ENCODE peak calls at places on chromosomes 2 and 18, in six cellular contexts. V is neuronal stem cell, O is IMR-90, T is trophoblast cell, E is H9, N is H1. R is an unnamed sample.

GRCh38 chr2:102337481-102338386 is 17.9 kb upstream of the IL18R1 start:
- DNase-seq in V (no peak), O (no peak), T (no peak), E (no peak), N (no peak), R (peak)

GRCh38 chr18:21672868-21673267 is 31.7 kb downstream of the ABHD3 start:
- DNase-seq in V (no peak), O (peak), T (peak), E (no peak), N (no peak), R (no peak)

GRCh38 chr2:174970092-174970491 is 35.1 kb downstream of the CHN1 start:
- DNase-seq in V (no peak), O (peak), T (peak), E (no peak), N (no peak), R (peak)

GRCh38 chr2:96888082-96889011 is 18.5 kb upstream of the SEMA4C start:
- DNase-seq in V (no peak), O (no peak), T (peak), E (no peak), N (no peak), R (no peak)

GRCh38 chr2:27832396-27832795 is 57.8 kb downstream of the RBKS start:
- DNase-seq in V (no peak), O (peak), T (no peak), E (no peak), N (no peak), R (peak)

GRCh38 chr2:233410191-233410760 is 56.0 kb downstream of the DGKD start:
- DNase-seq in V (no peak), O (no peak), T (no peak), E (no peak), N (no peak), R (no peak)

GRCh38 chr2:166593403-166593802 is 99.4 kb upstream of the SCN7A start:
- DNase-seq in V (no peak), O (peak), T (peak), E (no peak), N (no peak), R (peak)

GRCh38 chr2:191369034-191369433 is 123.8 kb downstream of the MYO1B start:
- DNase-seq in V (no peak), O (no peak), T (no peak), E (no peak), N (no peak), R (no peak)

GRCh38 chr2:64568836-64569235 is 44.7 kb downstream of the AFTPH start:
- DNase-seq in V (no peak), O (peak), T (peak), E (no peak), N (no peak), R (no peak)

GRCh38 chr2:188784269-188784762 is 189.9 kb upstream of the COL3A1 start:
- DNase-seq in V (no peak), O (no peak), T (no peak), E (no peak), N (no peak), R (no peak)

GRCh38 chr18:64171576-64171975 is 22.7 kb upstream of the LINC00305 start:
- DNase-seq in V (no peak), O (no peak), T (no peak), E (no peak), N (no peak), R (no peak)

GRCh38 chr2:181715033-181715630 is 34.8 kb upstream of the NEUROD1 start:
- DNase-seq in V (peak), O (peak), T (peak), E (peak), N (no peak), R (peak)

GRCh38 chr2:106189764-106190468 is 4.2 kb downstream of the UXS1 start:
- DNase-seq in V (no peak), O (peak), T (peak), E (no peak), N (no peak), R (peak)
- H4K91ac ChIP-seq in V (no peak), O (no peak), T (no peak), E (no peak), N (no peak), R (no peak)

DNA sequence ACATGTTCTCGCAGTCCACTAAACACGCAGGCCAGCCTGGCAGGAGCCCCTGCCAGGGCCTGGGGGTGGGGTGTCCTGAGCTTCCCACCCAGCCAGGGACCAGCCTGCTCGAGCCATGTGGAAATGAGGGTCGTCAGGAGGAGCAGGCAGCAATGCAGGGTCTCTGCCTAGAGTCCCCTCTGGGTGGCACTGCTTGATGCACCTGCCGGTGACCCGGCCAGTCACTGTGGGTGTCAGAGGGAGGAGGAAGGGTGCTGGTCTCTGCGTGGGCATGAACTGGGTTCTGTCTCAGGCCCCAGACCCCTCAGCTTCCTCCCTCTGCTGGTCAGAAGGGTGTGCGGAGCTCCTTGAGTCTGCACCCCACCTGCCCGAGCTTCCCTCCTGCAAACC is 166.4 kb downstream of the INHBB start:
- DNase-seq in V (no peak), O (no peak), T (no peak), E (no peak), N (no peak), R (no peak)
- H2AFZ ChIP-seq in V (no peak), O (no peak), T (no peak), E (no peak), N (no peak), R (no peak)

GRCh38 chr2:162330881-162331280 is 12.4 kb upstream of the IFIH1 start:
- DNase-seq in V (no peak), O (no peak), T (no peak), E (no peak), N (no peak), R (no peak)
- H4K91ac ChIP-seq in V (no peak), O (no peak), T (no peak), E (no peak), N (no peak), R (no peak)

GRCh38 chr2:39568561-39569006 is 97.1 kb upstream of the TMEM178A start:
- DNase-seq in V (no peak), O (peak), T (peak), E (no peak), N (no peak), R (peak)
- H2AFZ ChIP-seq in V (no peak), O (peak), T (no peak), E (no peak), N (no peak), R (no peak)

GRCh38 chr18:50396005-50396404 is 21.2 kb downstream of the SKA1 start:
- DNase-seq in V (no peak), O (no peak), T (no peak), E (no peak), N (no peak), R (peak)
- H4K91ac ChIP-seq in V (no peak), O (no peak), T (no peak), E (no peak), N (no peak), R (no peak)

R was measured in mesenchymal stem cell.